ENCODE peak calls at places on chromosomes 1 and 21, in eight cellular contexts. R is heart left ventricle, F is endothelial cell of umbilical vein, S is sigmoid colon, L is IMR-90, E is breast epithelium, D is upper lobe of left lung, J is uterus. C is an unnamed sample.

GRCh38 chr1:156420209-156421061 is 51.4 kb downstream of the RHBG start:
- DNase-seq in R (no peak), F (no peak), S (no peak), L (no peak), E (no peak), D (peak; percentile 25), J (no peak), C (no peak)

GRCh38 chr1:89609781-89610456 is 23.0 kb upstream of the LRRC8C start:
- DNase-seq in R (no peak), F (no peak), S (no peak), L (no peak), E (no peak), D (no peak), J (no peak), C (no peak)

GRCh38 chr1:152537496-152537895 is 23.2 kb downstream of the CRCT1 start:
- DNase-seq in R (no peak), F (no peak), S (no peak), L (no peak), E (no peak), D (no peak), J (no peak), C (no peak)

GRCh38 chr1:19169642-19170041 is 40.4 kb downstream of the UBR4 start:
- DNase-seq in R (no peak), F (no peak), S (no peak), L (peak; percentile 80), E (no peak), D (no peak), J (no peak), C (no peak)

GRCh38 chr1:33441088-33441745 is 10.3 kb upstream of the PHC2 start:
- DNase-seq in R (no peak), F (no peak), S (no peak), L (no peak), E (no peak), D (no peak), J (no peak), C (no peak)

GRCh38 chr1:10540277-10541005 is 65.7 kb downstream of the PEX14 start:
- DNase-seq in R (peak; percentile 59), F (peak; percentile 63), S (peak; percentile 73), L (peak; percentile 54), E (no peak), D (no peak), J (peak; percentile 65), C (no peak)

GRCh38 chr1:221573727-221574126 is 168.2 kb downstream of the DUSP10 start:
- DNase-seq in R (no peak), F (no peak), S (no peak), L (no peak), E (no peak), D (peak; percentile 24), J (no peak), C (no peak)

GRCh38 chr21:27693376-27693775 is 726.5 kb upstream of the ADAMTS5 start:
- DNase-seq in R (no peak), F (no peak), S (no peak), L (peak; percentile 73), E (no peak), D (no peak), J (no peak), C (no peak)

GRCh38 chr1:247409869-247410544 is 6.0 kb upstream of the NLRP3 start:
- DNase-seq in R (no peak), F (no peak), S (no peak), L (no peak), E (no peak), D (peak; percentile 43), J (no peak), C (no peak)

GRCh38 chr1:77671836-77672235 is 10.6 kb downstream of the ZZZ3 start:
- DNase-seq in R (no peak), F (no peak), S (no peak), L (peak; percentile 53), E (no peak), D (no peak), J (no peak), C (no peak)

GRCh38 chr1:65309317-65310077 is at the start of gene DNAJC6:
- DNase-seq in R (peak; percentile 72), F (peak; percentile 67), S (peak; percentile 65), L (peak; percentile 42), E (no peak), D (peak; percentile 51), J (no peak), C (peak; percentile 81)

GRCh38 chr1:47963093-47963492 is 34.1 kb downstream of the TRABD2B start:
- DNase-seq in R (no peak), F (no peak), S (no peak), L (no peak), E (no peak), D (no peak), J (no peak), C (no peak)

GRCh38 chr1:224591326-224591725 is 24.8 kb upstream of the CNIH3 start:
- DNase-seq in R (no peak), F (no peak), S (no peak), L (no peak), E (no peak), D (no peak), J (no peak), C (no peak)

GRCh38 chr1:156060937-156061636 is at the start of gene RAB25:
- DNase-seq in R (no peak), F (no peak), S (no peak), L (no peak), E (peak; percentile 90), D (peak; percentile 89), J (no peak), C (peak; percentile 88)

GRCh38 chr1:202644219-202645096 is 65.8 kb downstream of the SYT2 start:
- DNase-seq in R (no peak), F (no peak), S (no peak), L (no peak), E (no peak), D (no peak), J (no peak), C (no peak)

GRCh38 chr1:67685558-67686271 is 714 bp downstream of the GADD45A start:
- DNase-seq in R (peak; percentile 61), F (peak; percentile 52), S (peak; percentile 79), L (no peak), E (peak; percentile 55), D (peak; percentile 71), J (peak; percentile 55), C (peak; percentile 57)

GRCh38 chr1:110087812-110088738 is 17.6 kb upstream of the ALX3 start:
- DNase-seq in R (peak; percentile 40), F (peak; percentile 53), S (no peak), L (peak; percentile 56), E (no peak), D (no peak), J (peak; percentile 50), C (peak; percentile 52)

GRCh38 chr21:29130234-29130993 is at the start of gene MAP3K7CL:
- DNase-seq in R (peak; percentile 55), F (no peak), S (peak; percentile 81), L (peak; percentile 100), E (no peak), D (no peak), J (peak; percentile 66), C (no peak)
- H3K27ac ChIP-seq in R (no peak within 1 kb of the TSS), F (no peak within 1 kb of the TSS), S (peak within 1 kb of the TSS; percentile 63), L (peak within 1 kb of the TSS; percentile 78), E (no peak within 1 kb of the TSS), D (peak within 1 kb of the TSS; percentile 32), J (peak within 1 kb of the TSS; percentile 38), C (peak within 1 kb of the TSS; percentile 56)

DNA sequence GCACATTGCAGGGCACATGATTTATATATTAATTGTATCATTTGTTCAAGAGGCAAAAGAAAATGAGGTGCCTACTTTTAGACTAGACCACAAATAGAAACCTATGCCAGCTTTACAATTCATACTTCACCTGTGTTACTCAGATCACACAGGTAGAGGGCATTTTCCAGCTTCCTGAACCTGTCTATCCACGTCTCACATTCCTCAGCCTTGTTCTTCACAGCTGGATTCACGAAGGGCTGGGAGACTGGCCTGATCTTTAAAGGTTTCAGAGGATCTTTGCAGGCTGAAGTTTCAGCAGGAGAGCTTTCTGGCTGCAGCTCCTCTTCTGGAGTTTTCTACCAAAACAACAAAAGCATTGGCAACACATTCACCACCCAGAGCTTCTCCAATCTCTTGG is 70.9 kb upstream of the CYP2J2 start:
- DNase-seq in R (no peak), F (no peak), S (no peak), L (no peak), E (no peak), D (no peak), J (no peak), C (no peak)
- H3K27me3 ChIP-seq in R (no peaks in the 10 kb centered on the region), F (no peaks in the 10 kb centered on the region), S (no peaks in the 10 kb centered on the region), L (no peaks in the 10 kb centered on the region), E (no peaks in the 10 kb centered on the region), D (no peaks in the 10 kb centered on the region), J (no peaks in the 10 kb centered on the region), C (no peaks in the 10 kb centered on the region)

GRCh38 chr1:97464305-97464704 is 456.5 kb downstream of the DPYD start:
- DNase-seq in R (no peak), F (no peak), S (no peak), L (no peak), E (no peak), D (no peak), J (no peak), C (no peak)

GRCh38 chr1:97457446-97458089 is 463.3 kb downstream of the DPYD start:
- DNase-seq in R (no peak), F (no peak), S (no peak), L (no peak), E (no peak), D (no peak), J (no peak), C (no peak)

GRCh38 chr1:97467445-97467844 is 453.4 kb downstream of the DPYD start:
- DNase-seq in R (no peak), F (no peak), S (no peak), L (no peak), E (no peak), D (no peak), J (no peak), C (no peak)

DNA sequence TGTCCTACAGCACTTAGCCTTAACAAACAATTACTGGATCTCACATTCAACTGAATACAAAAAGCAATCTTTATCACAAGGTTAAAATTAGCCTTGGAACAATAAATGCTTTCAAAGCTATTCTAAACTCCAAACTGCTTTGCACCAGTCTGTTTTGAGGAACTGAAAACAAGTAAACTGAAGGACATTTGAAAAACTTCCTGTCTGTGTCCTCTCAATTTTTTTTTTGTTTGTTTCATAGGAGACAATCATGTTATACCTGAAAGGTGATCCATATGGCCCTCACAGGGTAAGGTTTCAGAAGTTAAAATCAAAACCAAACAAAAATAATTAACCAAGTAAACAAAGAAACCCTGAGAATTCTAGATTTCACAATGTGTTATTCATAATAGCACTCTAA is 459.1 kb downstream of the DPYD start:
- DNase-seq in R (no peak), F (no peak), S (no peak), L (no peak), E (no peak), D (no peak), J (no peak), C (no peak)
- TF ChIP-seq POLR2A in R (no peak), F (no peak), S (no peak), L (no peak), E (no peak), D (no peak), J (no peak), C (no peak)

DNA sequence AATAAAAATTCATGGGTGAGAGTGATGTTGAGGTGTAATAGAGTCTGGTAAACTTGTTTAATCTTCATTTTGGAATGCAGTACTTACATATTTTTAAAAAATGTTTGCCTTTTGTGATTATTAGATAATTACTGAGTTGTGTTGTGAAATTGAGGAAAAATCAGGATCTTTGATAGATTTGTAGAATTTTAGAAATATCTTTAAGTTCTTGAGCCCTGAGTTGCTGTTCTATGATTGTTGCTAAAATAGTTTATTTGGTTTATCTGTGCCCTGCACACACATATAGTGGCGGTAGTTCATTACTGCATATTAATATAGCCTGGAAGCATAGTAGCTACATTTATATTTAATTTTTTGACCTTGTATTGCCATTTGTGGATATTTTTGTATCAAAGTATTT is 1.6 kb downstream of the B3GALT2 start:
- DNase-seq in R (no peak), F (no peak), S (no peak), L (no peak), E (no peak), D (no peak), J (no peak), C (no peak)
- H3K27ac ChIP-seq in R (peak overlapping the region; percentile 73), F (no peak overlapping the region), S (peak overlapping the region; percentile 73), L (no peak overlapping the region), E (no peak overlapping the region), D (peak overlapping the region; percentile 66), J (no peak overlapping the region), C (no peak overlapping the region)